ENCODE peak calls at places on chromosomes 4 and X, in seven cellular contexts. M, G, Q, H, X, F and D are unnamed samples.

GRCh38 chr4:185203380-185204237 is at the start of gene CFAP97:
- DNase-seq in Q (peak; percentile 90), M (peak; percentile 70), X (peak; percentile 82), H (peak; percentile 87), F (peak; percentile 83), G (peak; percentile 45), D (peak; percentile 99)

GRCh38 chr4:16457944-16458343 is 231.7 kb upstream of the TAPT1 start:
- DNase-seq in F (no peak), M (no peak), G (no peak), X (no peak), Q (peak; percentile 25), H (no peak), D (peak; percentile 65)

GRCh38 chrX:100880368-100880767 is 6.2 kb upstream of the NOX1 start:
- DNase-seq in Q (no peak), H (peak; percentile 58), F (no peak), X (no peak), G (no peak), M (no peak), D (peak; percentile 52)

GRCh38 chr4:184471872-184472539 is 2.3 kb downstream of the IRF2 start:
- DNase-seq in X (no peak), Q (peak; percentile 24), H (peak; percentile 32), G (no peak), M (no peak), F (peak; percentile 28), D (peak; percentile 88)

GRCh38 chrX:35380808-35381700 is 417.1 kb upstream of the MAGEB16 start:
- DNase-seq in Q (peak; percentile 1), H (peak; percentile 10), G (peak; percentile 1), F (no peak), M (no peak), X (no peak), D (no peak)

GRCh38 chr4:79042079-79042674 is 102.9 kb upstream of the PAQR3 start:
- DNase-seq in Q (peak; percentile 11), H (peak; percentile 69), F (no peak), M (no peak), G (peak; percentile 4), X (no peak), D (peak; percentile 84)

GRCh38 chr4:17817027-17817426 is 6.2 kb downstream of the NCAPG start:
- DNase-seq in M (no peak), F (no peak), G (no peak), X (peak; percentile 22), Q (peak; percentile 87), H (peak; percentile 36), D (no peak)

GRCh38 chr4:162952232-162952631 is 214.5 kb downstream of the NAF1 start:
- DNase-seq in G (no peak), H (no peak), X (no peak), M (no peak), Q (no peak), F (no peak), D (peak; percentile 22)

GRCh38 chr4:5890063-5890727 is 2.7 kb downstream of the CRMP1 start:
- DNase-seq in X (no peak), M (no peak), H (peak; percentile 97), F (no peak), Q (no peak), G (peak; percentile 68), D (peak; percentile 92)

GRCh38 chr4:148442830-148443549 is 776 bp upstream of the NR3C2 start:
- DNase-seq in X (no peak), M (peak; percentile 8), Q (no peak), G (no peak), F (no peak), H (no peak), D (no peak)

GRCh38 chr4:55311792-55312490 is 34.1 kb upstream of the SRD5A3 start:
- DNase-seq in F (no peak), G (no peak), X (no peak), M (no peak), H (no peak), Q (no peak), D (no peak)

GRCh38 chrX:153818571-153819397 is 11.6 kb downstream of the PDZD4 start:
- DNase-seq in F (peak; percentile 54), X (no peak), M (peak; percentile 22), H (peak; percentile 26), Q (no peak), G (peak; percentile 71), D (peak; percentile 90)

GRCh38 chr4:80362578-80363181 is 27.1 kb downstream of the CFAP299 start:
- DNase-seq in H (peak; percentile 57), M (peak; percentile 32), Q (peak; percentile 45), X (peak; percentile 9), F (peak; percentile 33), G (peak; percentile 2), D (no peak)

GRCh38 chrX:153924149-153924861 is 1.8 kb downstream of the ARHGAP4 start:
- DNase-seq in Q (peak; percentile 49), M (no peak), G (peak; percentile 25), H (peak; percentile 45), F (peak; percentile 31), X (no peak), D (no peak)

GRCh38 chr4:53706422-53707032 is 115.2 kb upstream of the LNX1 start:
- DNase-seq in F (no peak), H (peak; percentile 72), M (no peak), Q (peak; percentile 74), G (no peak), X (peak; percentile 30), D (peak; percentile 10)

GRCh38 chrX:25049971-25050370 is 34.2 kb upstream of the ARX start:
- DNase-seq in X (no peak), Q (no peak), F (no peak), G (no peak), H (no peak), M (no peak), D (no peak)

GRCh38 chr4:6767341-6767724 is 15.2 kb upstream of the KIAA0232 start:
- DNase-seq in X (no peak), M (no peak), G (no peak), H (no peak), F (no peak), Q (no peak), D (peak; percentile 25)

GRCh38 chrX:38627683-38628082 is 66.3 kb downstream of the TSPAN7 start:
- DNase-seq in X (no peak), Q (no peak), H (peak; percentile 31), G (no peak), M (peak; percentile 0), F (peak; percentile 1), D (no peak)

GRCh38 chrX:120560405-120560841 is 339 bp downstream of the CUL4B start:
- DNase-seq in Q (peak; percentile 58), X (peak; percentile 40), G (peak; percentile 0), H (no peak), F (peak; percentile 48), M (peak; percentile 11), D (no peak)

GRCh38 chr4:167989815-167990214 is 102.5 kb upstream of the ANXA10 start:
- DNase-seq in H (no peak), M (no peak), G (no peak), Q (no peak), X (no peak), F (no peak), D (no peak)

GRCh38 chr4:181756451-181756850 is 486.8 kb upstream of the TENM3 start:
- DNase-seq in M (no peak), G (no peak), H (no peak), Q (no peak), F (no peak), X (no peak), D (no peak)

GRCh38 chrX:131741103-131741581 is 197.3 kb downstream of the OR13H1 start:
- DNase-seq in Q (no peak), M (no peak), G (no peak), H (peak; percentile 69), X (peak; percentile 3), F (no peak), D (no peak)

GRCh38 chr4:11428701-11429571 is at the start of gene HS3ST1:
- DNase-seq in G (peak; percentile 76), Q (no peak), F (peak; percentile 30), X (no peak), H (peak; percentile 81), M (peak; percentile 15), D (peak; percentile 91)

GRCh38 chr4:68375667-68376559 is 26.0 kb upstream of the YTHDC1 start:
- DNase-seq in X (peak; percentile 18), H (no peak), M (peak; percentile 37), G (peak; percentile 1), Q (peak; percentile 72), F (peak; percentile 41), D (peak; percentile 84)

GRCh38 chr4:87875187-87875586 is 42.4 kb downstream of the MEPE start:
- DNase-seq in M (no peak), H (no peak), F (no peak), G (no peak), X (no peak), Q (no peak), D (no peak)